ENCODE peak calls at places on chromosomes 13 and 19, in four cellular contexts. One of them, this sample, is unnamed.

GRCh38 chr13:30034448-30034795 is 184.0 kb upstream of the UBL3 start:
- DNase-seq in GM12878: no peak
- DNase-seq in HL-60: peak; percentile 3
- DNase-seq in K562: no peak
- DNase-seq in this sample: no peak

GRCh38 chr13:38180100-38180499 is 169.6 kb upstream of the UFM1 start:
- DNase-seq in GM12878: no peak
- DNase-seq in HL-60: no peak
- DNase-seq in K562: no peak
- DNase-seq in this sample: no peak

GRCh38 chr13:88189724-88190123 is 518.6 kb downstream of the SLITRK5 start:
- DNase-seq in GM12878: no peak
- DNase-seq in HL-60: no peak
- DNase-seq in K562: no peak
- DNase-seq in this sample: no peak

GRCh38 chr13:30453727-30454126 is 12.0 kb downstream of the HMGB1 start:
- DNase-seq in GM12878: no peak
- DNase-seq in HL-60: no peak
- DNase-seq in K562: no peak
- DNase-seq in this sample: no peak

GRCh38 chr19:38270587-38271167 is 6.3 kb downstream of the SPINT2 start:
- DNase-seq in GM12878: no peak
- DNase-seq in HL-60: no peak
- DNase-seq in K562: peak; percentile 74
- DNase-seq in this sample: no peak

GRCh38 chr19:35488677-35489076 is 1.6 kb downstream of the KRTDAP start:
- DNase-seq in GM12878: no peak
- DNase-seq in HL-60: no peak
- DNase-seq in K562: no peak
- DNase-seq in this sample: no peak

GRCh38 chr13:48194392-48194754 is 38.6 kb upstream of the ITM2B start:
- DNase-seq in GM12878: peak; percentile 43
- DNase-seq in HL-60: peak; percentile 28
- DNase-seq in K562: no peak
- DNase-seq in this sample: no peak

GRCh38 chr13:23384111-23384510 is 49.4 kb downstream of the SACS start:
- DNase-seq in GM12878: peak; percentile 82
- DNase-seq in HL-60: no peak
- DNase-seq in K562: no peak
- DNase-seq in this sample: no peak

GRCh38 chr13:29756506-29756905 is 93.9 kb downstream of the UBL3 start:
- DNase-seq in GM12878: no peak
- DNase-seq in HL-60: no peak
- DNase-seq in K562: no peak
- DNase-seq in this sample: no peak

GRCh38 chr13:35720690-35721554 is 244.4 kb upstream of the MAB21L1 start:
- DNase-seq in GM12878: no peak
- DNase-seq in HL-60: peak; percentile 15
- DNase-seq in K562: peak; percentile 76
- DNase-seq in this sample: peak; percentile 39

GRCh38 chr13:30094015-30094533 is 213.3 kb downstream of the KATNAL1 start:
- DNase-seq in GM12878: no peak
- DNase-seq in HL-60: no peak
- DNase-seq in K562: no peak
- DNase-seq in this sample: no peak

GRCh38 chr19:51256053-51256682 is 5.3 kb downstream of the SIGLECL1 start:
- DNase-seq in GM12878: no peak
- DNase-seq in HL-60: no peak
- DNase-seq in K562: no peak
- DNase-seq in this sample: no peak

GRCh38 chr13:33560722-33561121 is 257.2 kb upstream of the RFC3 start:
- DNase-seq in GM12878: no peak
- DNase-seq in HL-60: no peak
- DNase-seq in K562: no peak
- DNase-seq in this sample: no peak

GRCh38 chr19:42683917-42684513 is 56.3 kb downstream of the PSG3 start:
- DNase-seq in GM12878: no peak
- DNase-seq in HL-60: peak; percentile 18
- DNase-seq in K562: peak; percentile 48
- DNase-seq in this sample: no peak

GRCh38 chr19:29121684-29122083 is 91.3 kb downstream of the UQCRFS1 start:
- DNase-seq in GM12878: no peak
- DNase-seq in HL-60: no peak
- DNase-seq in K562: peak; percentile 59
- DNase-seq in this sample: no peak

GRCh38 chr19:574658-575526 is 2.5 kb downstream of the BSG start:
- DNase-seq in GM12878: peak; percentile 28
- DNase-seq in HL-60: no peak
- DNase-seq in K562: peak; percentile 74
- DNase-seq in this sample: no peak

GRCh38 chr19:1276620-1277007 is 1.3 kb downstream of the FAM174C start:
- DNase-seq in GM12878: no peak
- DNase-seq in HL-60: no peak
- DNase-seq in K562: no peak
- DNase-seq in this sample: no peak

GRCh38 chr19:812049-812816 is 9.5 kb downstream of the PLPPR3 start:
- DNase-seq in GM12878: no peak
- DNase-seq in HL-60: peak; percentile 60
- DNase-seq in K562: peak; percentile 61
- DNase-seq in this sample: peak; percentile 31

GRCh38 chr19:42284066-42284501 is 15.0 kb downstream of the CIC start:
- DNase-seq in GM12878: no peak
- DNase-seq in HL-60: no peak
- DNase-seq in K562: peak; percentile 88
- DNase-seq in this sample: peak; percentile 82

GRCh38 chr19:43639507-43640423 is at the start of gene CADM4:
- DNase-seq in GM12878: no peak
- DNase-seq in HL-60: no peak
- DNase-seq in K562: peak; percentile 89
- DNase-seq in this sample: peak; percentile 49

GRCh38 chr19:52535831-52536800 is 8.6 kb downstream of the ZNF808 start:
- DNase-seq in GM12878: peak; percentile 67
- DNase-seq in HL-60: no peak
- DNase-seq in K562: no peak
- DNase-seq in this sample: peak; percentile 56

GRCh38 chr13:85486663-85487062 is 312.6 kb downstream of the SLITRK6 start:
- DNase-seq in GM12878: no peak
- DNase-seq in HL-60: no peak
- DNase-seq in K562: no peak
- DNase-seq in this sample: no peak

GRCh38 chr13:21079761-21080730 is 18.7 kb upstream of the LATS2 start:
- DNase-seq in GM12878: no peak
- DNase-seq in HL-60: no peak
- DNase-seq in K562: no peak
- DNase-seq in this sample: no peak

GRCh38 chr19:4732680-4733114 is 9.1 kb upstream of the DPP9 start:
- DNase-seq in GM12878: no peak
- DNase-seq in HL-60: no peak
- DNase-seq in K562: peak; percentile 63
- DNase-seq in this sample: peak; percentile 73

GRCh38 chr19:11020982-11021759 is 60.3 kb downstream of the SMARCA4 start:
- DNase-seq in GM12878: no peak
- DNase-seq in HL-60: no peak
- DNase-seq in K562: no peak
- DNase-seq in this sample: no peak

GRCh38 chr19:49929121-49929610 is at the start of the genes ATF5 and NUP62:
- DNase-seq in GM12878: peak; percentile 46
- DNase-seq in HL-60: peak; percentile 75
- DNase-seq in K562: peak; percentile 97
- DNase-seq in this sample: peak; percentile 97

GRCh38 chr19:58150328-58150921 is at the start of gene ZNF329:
- DNase-seq in GM12878: peak; percentile 32
- DNase-seq in HL-60: peak; percentile 64
- DNase-seq in K562: peak; percentile 89
- DNase-seq in this sample: peak; percentile 84

DNA sequence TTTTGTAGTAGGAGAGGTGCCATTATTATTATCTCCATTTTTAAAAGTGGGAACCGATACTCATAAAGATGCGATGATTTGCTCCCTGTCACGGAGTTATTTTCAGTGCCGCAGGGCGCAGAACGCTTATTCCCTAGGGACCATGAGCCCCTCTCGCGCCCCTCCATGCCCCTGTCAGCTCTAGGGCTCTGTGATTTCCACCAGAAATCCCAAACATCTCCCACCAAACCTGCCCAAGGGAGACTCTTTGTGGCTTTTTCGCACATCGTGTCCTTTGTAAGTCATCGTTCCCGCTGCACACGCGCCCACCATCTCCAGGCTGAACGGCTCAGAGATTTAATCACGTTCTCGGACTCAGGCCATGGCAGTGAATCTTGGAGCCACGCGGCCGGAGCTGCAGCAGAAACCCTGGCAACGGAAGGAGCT is 105.1 kb downstream of the DNAJC15 start:
- DNase-seq in GM12878: no peak
- DNase-seq in HL-60: no peak
- DNase-seq in K562: no peak
- DNase-seq in this sample: no peak
- TF ChIP-seq SPI1 in GM12878: peak; percentile 34
- TF ChIP-seq SPI1 in HL-60: no peak
- TF ChIP-seq SPI1 in K562: no peak
- TF ChIP-seq SPI1 in this sample: peak; percentile 74

GRCh38 chr19:40234429-40235237 is 8.1 kb upstream of the CCNP start:
- DNase-seq in GM12878: no peak
- DNase-seq in HL-60: no peak
- DNase-seq in K562: no peak
- DNase-seq in this sample: no peak
- TF ChIP-seq SPI1 in GM12878: no peak
- TF ChIP-seq SPI1 in HL-60: no peak
- TF ChIP-seq SPI1 in K562: no peak
- TF ChIP-seq SPI1 in this sample: no peak

GRCh38 chr13:61286148-61286745 is 129.4 kb downstream of the PCDH20 start:
- DNase-seq in GM12878: no peak
- DNase-seq in HL-60: no peak
- DNase-seq in K562: peak; percentile 4
- DNase-seq in this sample: peak; percentile 4
- TF ChIP-seq SPI1 in GM12878: no peak
- TF ChIP-seq SPI1 in HL-60: no peak
- TF ChIP-seq SPI1 in K562: no peak
- TF ChIP-seq SPI1 in this sample: no peak

GRCh38 chr19:47035495-47036232 is 12.8 kb downstream of the TMEM160 start:
- DNase-seq in GM12878: peak; percentile 77
- DNase-seq in HL-60: peak; percentile 83
- DNase-seq in K562: peak; percentile 95
- DNase-seq in this sample: peak; percentile 96
- TF ChIP-seq SPI1 in GM12878: no peak
- TF ChIP-seq SPI1 in HL-60: no peak
- TF ChIP-seq SPI1 in K562: no peak
- TF ChIP-seq SPI1 in this sample: no peak

GRCh38 chr19:27392027-27392632 is 1820.8 kb downstream of the UQCRFS1 start:
- DNase-seq in GM12878: no peak
- DNase-seq in HL-60: no peak
- DNase-seq in K562: no peak
- DNase-seq in this sample: no peak
- TF ChIP-seq SPI1 in GM12878: no peak
- TF ChIP-seq SPI1 in HL-60: no peak
- TF ChIP-seq SPI1 in K562: no peak
- TF ChIP-seq SPI1 in this sample: no peak

GRCh38 chr13:102903659-102904407 is 58.0 kb downstream of the ERCC5 start:
- DNase-seq in GM12878: no peak
- DNase-seq in HL-60: no peak
- DNase-seq in K562: peak; percentile 22
- DNase-seq in this sample: no peak
- TF ChIP-seq SPI1 in GM12878: no peak
- TF ChIP-seq SPI1 in HL-60: no peak
- TF ChIP-seq SPI1 in K562: no peak
- TF ChIP-seq SPI1 in this sample: no peak